ENCODE peak calls at places on chromosomes 6 and 20, in ten cellular contexts. C is left lung; K is H9; M is coronary artery; A is lower leg skin; Z is CD8-positive, alpha-beta T cell; N is nephron progenitor cell; H is cardiac fibroblast; J is PC-9; U is GM13976. T is an unnamed sample.

GRCh38 chr20:555933-556332 is 12.3 kb upstream of the CSNK2A1 start:
- DNase-seq in N (no peak), K (no peak), J (no peak), Z (no peak), C (no peak), H (no peak), U (no peak), A (no peak), M (no peak), T (no peak)

GRCh38 chr6:34292954-34293353 is 44.1 kb upstream of the SMIM29 start:
- DNase-seq in C (no peak), H (no peak), M (no peak), J (no peak), U (no peak), K (no peak), A (no peak), Z (no peak), N (no peak), T (no peak)

GRCh38 chr20:44406572-44407100 is 51.1 kb downstream of the HNF4A start:
- DNase-seq in Z (no peak), H (no peak), M (no peak), U (no peak), N (no peak), K (no peak), A (no peak), C (no peak), J (no peak), T (no peak)

GRCh38 chr6:166466178-166467122 is 83.7 kb upstream of the MPC1 start:
- DNase-seq in K (no peak), M (no peak), J (peak), C (no peak), H (peak), N (no peak), A (no peak), U (no peak), Z (no peak), T (no peak)

GRCh38 chr6:3946779-3947178 is 97.6 kb downstream of the FAM50B start:
- DNase-seq in J (no peak), C (no peak), K (peak), U (no peak), N (peak), A (no peak), H (peak), M (no peak), Z (no peak), T (no peak)

GRCh38 chr6:109241199-109241598 is 141.1 kb downstream of the CD164 start:
- DNase-seq in U (no peak), H (peak), M (no peak), K (no peak), N (no peak), J (peak), Z (no peak), C (no peak), A (no peak), T (no peak)

GRCh38 chr6:114119056-114119455 is 148.1 kb upstream of the HDAC2 start:
- DNase-seq in Z (no peak), M (no peak), C (no peak), N (no peak), H (no peak), A (no peak), K (no peak), U (no peak), J (no peak), T (no peak)

GRCh38 chr6:56765494-56765893 is 122.8 kb upstream of the DST start:
- DNase-seq in M (no peak), Z (no peak), J (no peak), A (no peak), H (no peak), U (no peak), K (no peak), C (no peak), N (no peak), T (no peak)

GRCh38 chr20:38125157-38126056 is 39.7 kb downstream of the TGM2 start:
- DNase-seq in Z (no peak), A (no peak), M (peak), U (no peak), H (peak), K (no peak), N (no peak), J (peak), C (no peak), T (no peak)

GRCh38 chr6:17816921-17817611 is 110.3 kb upstream of the NUP153 start:
- DNase-seq in K (no peak), H (peak), Z (no peak), U (no peak), N (no peak), C (no peak), A (no peak), M (no peak), J (no peak), T (no peak)

GRCh38 chr20:45461225-45461624 is 8.3 kb upstream of the WFDC2 start:
- DNase-seq in C (no peak), J (no peak), Z (no peak), K (no peak), N (no peak), A (no peak), M (no peak), H (no peak), U (no peak), T (no peak)

GRCh38 chr6:143675946-143676345 is 1.8 kb upstream of the PHACTR2 start:
- DNase-seq in N (no peak), C (no peak), J (peak), H (peak), M (no peak), U (no peak), K (no peak), Z (no peak), A (no peak), T (no peak)

GRCh38 chr20:10671850-10672578 is 1.8 kb downstream of the JAG1 start:
- DNase-seq in A (no peak), H (peak), K (peak), C (peak), M (no peak), N (peak), J (no peak), Z (no peak), U (peak), T (no peak)

GRCh38 chr6:151374024-151374423 is 17.3 kb downstream of the ZBTB2 start:
- DNase-seq in J (peak), C (no peak), Z (no peak), M (no peak), A (no peak), H (peak), N (no peak), K (peak), U (no peak), T (peak)

DNA sequence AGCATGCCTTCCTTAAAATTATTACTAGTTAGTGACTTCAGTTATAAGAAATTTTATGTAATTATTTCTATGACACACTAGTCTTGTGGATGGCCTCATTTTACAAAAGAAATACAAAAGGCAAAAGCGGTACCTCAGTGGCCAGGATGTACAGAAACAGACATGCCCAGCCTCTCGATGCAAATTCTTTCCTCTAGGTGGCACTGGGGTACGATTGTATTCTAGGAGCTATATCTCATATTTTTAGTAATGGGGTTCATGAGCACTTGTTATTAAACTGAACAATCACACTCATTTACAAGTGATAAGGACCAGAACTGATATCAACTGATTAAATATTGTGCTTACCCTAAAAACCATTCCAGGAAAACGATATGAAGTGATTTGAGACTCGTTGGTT is 59.8 kb downstream of the SOD2 start:
- DNase-seq in Z (no peak), N (peak), J (no peak), K (no peak), H (peak), U (peak), C (no peak), M (no peak), A (no peak), T (no peak)
- TF ChIP-seq CTCF in Z (no peak), N (no peak), J (peak), K (peak), H (peak), U (peak), C (no peak), M (no peak), A (no peak), T (no peak)

DNA sequence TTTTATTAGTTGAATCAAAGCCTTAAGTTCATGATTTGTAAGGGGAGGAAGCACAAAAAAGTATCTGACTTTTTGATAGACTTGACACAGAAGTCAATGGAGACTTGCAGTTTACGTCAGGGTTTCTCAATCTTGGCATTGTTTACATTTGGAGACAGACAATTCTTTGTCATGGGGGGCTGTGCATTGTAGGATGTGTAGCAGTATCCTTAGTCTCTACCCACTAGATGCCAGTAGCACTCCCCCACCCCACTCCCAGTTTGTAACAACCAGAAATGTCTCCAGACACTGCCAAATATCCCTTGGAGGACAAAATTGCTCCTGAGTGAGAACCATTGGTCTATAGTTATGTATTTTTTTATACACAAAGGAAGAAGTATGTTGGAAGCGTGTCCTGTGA is 434.1 kb downstream of the RFPL4B start:
- DNase-seq in U (no peak), N (peak), K (no peak), J (no peak), A (no peak), H (peak), M (no peak), Z (no peak), C (no peak), T (no peak)
- TF ChIP-seq CTCF in U (no peak), N (no peak), K (no peak), J (no peak), A (no peak), H (peak), M (no peak), Z (no peak), C (no peak), T (no peak)

GRCh38 chr6:37971711-37972410 is 152.3 kb downstream of the ZFAND3 start:
- DNase-seq in N (no peak), Z (no peak), U (no peak), K (no peak), A (no peak), M (no peak), H (no peak), J (no peak), C (no peak), T (no peak)

GRCh38 chr6:37974381-37974780 is 154.9 kb downstream of the ZFAND3 start:
- DNase-seq in Z (no peak), A (no peak), H (no peak), M (no peak), U (no peak), K (no peak), C (no peak), J (no peak), N (no peak), T (no peak)

GRCh38 chr6:37972994-37973757 is 153.6 kb downstream of the ZFAND3 start:
- DNase-seq in A (no peak), C (no peak), K (no peak), U (no peak), M (no peak), Z (no peak), H (no peak), N (no peak), J (no peak), T (no peak)

GRCh38 chr6:37977715-37978114 is 158.2 kb downstream of the ZFAND3 start:
- DNase-seq in K (no peak), Z (no peak), U (no peak), N (no peak), C (no peak), M (no peak), A (no peak), J (no peak), H (no peak), T (no peak)

GRCh38 chr6:37974943-37975342 is 155.4 kb downstream of the ZFAND3 start:
- DNase-seq in A (no peak), J (no peak), M (no peak), K (no peak), H (no peak), N (no peak), Z (no peak), C (no peak), U (no peak), T (no peak)
- TF ChIP-seq CTCF in A (no peak), J (no peak), M (no peak), K (no peak), H (no peak), N (no peak), Z (no peak), C (no peak), U (no peak), T (no peak)

DNA sequence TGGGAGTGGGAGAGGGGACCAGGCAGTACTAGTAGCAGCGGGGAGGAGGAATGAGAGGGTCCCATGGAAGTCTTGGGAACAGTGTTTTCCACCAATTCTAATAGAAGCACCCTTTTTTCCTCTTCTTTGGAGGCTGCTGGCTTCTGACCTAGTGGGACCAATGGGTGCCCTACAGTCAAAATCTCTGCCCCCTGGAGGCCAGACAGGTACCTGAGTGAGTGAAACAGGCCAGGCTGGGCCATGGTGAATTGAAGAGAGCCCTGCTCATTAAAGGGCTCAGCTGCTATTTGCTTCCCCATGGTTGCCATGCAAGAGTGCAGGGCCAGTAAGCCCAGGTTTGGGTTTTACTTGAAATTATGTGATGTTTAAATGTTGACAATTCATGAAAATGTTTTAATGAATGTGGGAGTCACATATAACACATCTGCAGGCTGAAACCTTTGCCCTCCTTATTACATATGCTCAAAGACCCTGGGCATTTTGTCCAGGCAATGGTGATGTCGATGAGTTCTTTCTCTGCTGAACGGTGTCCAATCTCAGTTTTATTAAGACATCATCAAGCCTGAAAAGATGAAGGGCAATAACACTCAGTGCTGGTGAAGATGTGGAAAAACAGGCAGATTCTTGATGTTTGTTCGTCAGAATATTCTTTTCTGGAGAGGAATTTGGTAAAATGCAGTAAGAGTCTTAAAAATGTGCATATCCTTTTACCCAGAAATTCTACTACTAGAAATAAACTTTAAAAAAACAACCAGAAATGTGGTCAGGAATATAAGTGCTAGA is 42.3 kb upstream of the OCSTAMP start:
- DNase-seq in U (no peak), M (no peak), A (no peak), N (no peak), K (peak), C (no peak), J (no peak), H (no peak), Z (no peak), T (no peak)
- TF ChIP-seq CTCF in U (peak), M (no peak), A (no peak), N (no peak), K (peak), C (no peak), J (no peak), H (no peak), Z (no peak), T (no peak)